ENCODE peak calls at places on chromosomes 3 and 15, in four cellular contexts. One of them, this sample, is unnamed.

GRCh38 chr3:192449036-192449435 is 278.3 kb downstream of the FGF12 start:
- DNase-seq in cardiac fibroblast: peak
- DNase-seq in stomach: no peak
- DNase-seq in HCT116: no peak
- DNase-seq in this sample: peak

GRCh38 chr3:164132878-164133277 is 945.4 kb downstream of the SI start:
- DNase-seq in stomach: no peak
- DNase-seq in cardiac fibroblast: no peak
- DNase-seq in HCT116: no peak
- DNase-seq in this sample: no peak

GRCh38 chr15:36577082-36577481 is 2.3 kb upstream of the CDIN1 start:
- DNase-seq in HCT116: no peak
- DNase-seq in stomach: no peak
- DNase-seq in cardiac fibroblast: no peak
- DNase-seq in this sample: no peak

GRCh38 chr3:32872487-32873382 is 54.9 kb downstream of the TRIM71 start:
- DNase-seq in HCT116: no peak
- DNase-seq in stomach: peak
- DNase-seq in cardiac fibroblast: no peak
- DNase-seq in this sample: peak

GRCh38 chr15:53434174-53434678 is 325.2 kb downstream of the WDR72 start:
- DNase-seq in HCT116: no peak
- DNase-seq in stomach: no peak
- DNase-seq in cardiac fibroblast: no peak
- DNase-seq in this sample: no peak

GRCh38 chr3:78148986-78149717 is 1109.3 kb downstream of the ROBO2 start:
- DNase-seq in HCT116: no peak
- DNase-seq in stomach: no peak
- DNase-seq in cardiac fibroblast: no peak
- DNase-seq in this sample: no peak

GRCh38 chr3:45211466-45212094 is 14.5 kb downstream of the TMEM158 start:
- DNase-seq in cardiac fibroblast: no peak
- DNase-seq in HCT116: no peak
- DNase-seq in stomach: no peak
- DNase-seq in this sample: peak

GRCh38 chr15:78223396-78224023 is 10.9 kb downstream of the ACSBG1 start:
- DNase-seq in HCT116: no peak
- DNase-seq in stomach: no peak
- DNase-seq in cardiac fibroblast: no peak
- DNase-seq in this sample: peak

GRCh38 chr3:50671331-50671730 is 3.4 kb upstream of the DOCK3 start:
- DNase-seq in HCT116: peak
- DNase-seq in cardiac fibroblast: peak
- DNase-seq in stomach: no peak
- DNase-seq in this sample: peak

GRCh38 chr3:136114421-136114820 is 81.7 kb downstream of the MSL2 start:
- DNase-seq in stomach: no peak
- DNase-seq in cardiac fibroblast: no peak
- DNase-seq in HCT116: no peak
- DNase-seq in this sample: no peak

GRCh38 chr3:152126260-152126659 is 142.5 kb upstream of the MBNL1 start:
- DNase-seq in HCT116: no peak
- DNase-seq in cardiac fibroblast: peak
- DNase-seq in stomach: no peak
- DNase-seq in this sample: peak

GRCh38 chr15:85443593-85444328 is 63.4 kb downstream of the AKAP13 start:
- DNase-seq in cardiac fibroblast: peak
- DNase-seq in HCT116: peak
- DNase-seq in stomach: no peak
- DNase-seq in this sample: peak

GRCh38 chr3:58009749-58010535 is 1.7 kb downstream of the FLNB start:
- DNase-seq in HCT116: no peak
- DNase-seq in stomach: peak
- DNase-seq in cardiac fibroblast: no peak
- DNase-seq in this sample: no peak

GRCh38 chr3:43257850-43258249 is 28.5 kb upstream of the SNRK start:
- DNase-seq in stomach: no peak
- DNase-seq in cardiac fibroblast: no peak
- DNase-seq in HCT116: no peak
- DNase-seq in this sample: no peak

GRCh38 chr15:99324082-99324620 is 72.9 kb downstream of the LRRC28 start:
- DNase-seq in stomach: no peak
- DNase-seq in HCT116: peak
- DNase-seq in cardiac fibroblast: peak
- DNase-seq in this sample: peak

GRCh38 chr15:90019611-90020010 is 18.5 kb downstream of the ZNF710 start:
- DNase-seq in stomach: no peak
- DNase-seq in cardiac fibroblast: no peak
- DNase-seq in HCT116: no peak
- DNase-seq in this sample: no peak
- H3K4me3 ChIP-seq in stomach: no peak
- H3K4me3 ChIP-seq in cardiac fibroblast: no peak
- H3K4me3 ChIP-seq in HCT116: no peak
- H3K4me3 ChIP-seq in this sample: no peak

GRCh38 chr3:123287051-123287961 is 85.6 kb downstream of the SEC22A start:
- DNase-seq in HCT116: no peak
- DNase-seq in cardiac fibroblast: no peak
- DNase-seq in stomach: no peak
- DNase-seq in this sample: no peak

GRCh38 chr3:123285479-123285878 is 83.7 kb downstream of the SEC22A start:
- DNase-seq in stomach: no peak
- DNase-seq in HCT116: no peak
- DNase-seq in cardiac fibroblast: no peak
- DNase-seq in this sample: no peak

GRCh38 chr3:123285066-123285465 is 83.3 kb downstream of the SEC22A start:
- DNase-seq in cardiac fibroblast: no peak
- DNase-seq in stomach: no peak
- DNase-seq in HCT116: no peak
- DNase-seq in this sample: no peak

GRCh38 chr3:123285931-123286307 is 84.2 kb downstream of the SEC22A start:
- DNase-seq in stomach: no peak
- DNase-seq in HCT116: no peak
- DNase-seq in cardiac fibroblast: no peak
- DNase-seq in this sample: no peak

DNA sequence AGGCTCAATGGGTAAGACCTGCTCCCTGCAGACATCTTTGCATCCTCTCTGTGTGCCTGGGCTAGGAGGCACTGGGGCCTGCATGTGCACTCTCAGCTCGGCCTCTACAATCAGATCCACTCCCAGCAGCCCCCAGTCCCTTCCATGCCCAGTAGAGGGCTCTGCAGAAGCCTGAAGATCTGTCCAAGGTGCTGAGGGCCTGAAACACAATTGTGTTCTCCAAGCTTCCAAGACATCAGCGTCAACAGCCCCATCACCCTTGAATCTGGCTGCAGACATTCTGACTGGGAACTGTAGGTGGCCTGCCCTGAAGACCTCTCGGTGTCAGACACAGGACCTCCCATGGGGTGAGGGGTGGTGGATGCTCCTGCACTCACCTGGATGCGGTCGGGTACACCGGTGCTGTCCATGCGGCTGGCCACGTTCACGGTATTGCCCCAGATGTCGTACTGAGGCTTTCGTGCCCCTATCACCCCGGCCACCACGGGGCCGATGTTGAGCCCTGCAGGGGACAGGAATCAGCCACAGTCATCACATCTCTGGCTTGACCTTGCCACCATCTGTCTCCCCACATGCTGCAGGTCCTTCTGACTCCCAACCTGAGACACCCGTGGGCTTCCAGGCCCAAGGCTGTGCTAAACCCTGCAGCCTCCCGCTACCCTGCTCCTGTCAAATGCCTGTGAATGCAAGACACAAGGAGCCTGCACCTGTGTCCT is 84.7 kb downstream of the SEC22A start:
- DNase-seq in HCT116: peak
- DNase-seq in stomach: no peak
- DNase-seq in cardiac fibroblast: peak
- DNase-seq in this sample: peak
- TF ChIP-seq CTCF in HCT116: peak
- TF ChIP-seq CTCF in stomach: no peak
- TF ChIP-seq CTCF in cardiac fibroblast: peak
- TF ChIP-seq CTCF in this sample: peak

GRCh38 chr3:14423197-14423743 is 20.9 kb downstream of the SLC6A6 start:
- DNase-seq in stomach: peak
- DNase-seq in cardiac fibroblast: peak
- DNase-seq in HCT116: no peak
- DNase-seq in this sample: no peak
- H3K4me3 ChIP-seq in stomach: no peak
- H3K4me3 ChIP-seq in cardiac fibroblast: no peak
- H3K4me3 ChIP-seq in HCT116: no peak
- H3K4me3 ChIP-seq in this sample: no peak

DNA sequence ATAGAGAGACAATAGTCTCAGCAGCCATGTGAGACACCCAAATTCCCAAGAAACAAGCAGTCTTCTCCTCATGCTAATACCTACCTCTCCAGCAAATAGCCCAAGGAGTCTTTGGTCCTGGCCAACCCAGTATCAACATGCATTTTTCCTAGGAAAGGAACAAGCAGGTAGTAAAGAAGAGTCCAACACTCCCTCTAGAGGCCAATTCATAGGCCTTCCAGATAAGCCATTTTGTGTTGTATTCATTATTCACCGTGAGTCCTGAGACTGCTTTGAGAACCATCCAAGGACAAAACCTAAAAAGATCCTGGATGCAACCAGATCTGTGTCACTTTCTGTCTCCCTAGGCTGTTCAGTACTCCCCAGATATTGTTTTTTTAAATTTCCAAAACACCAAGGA is 63.6 kb upstream of the SNTN start:
- DNase-seq in stomach: no peak
- DNase-seq in cardiac fibroblast: no peak
- DNase-seq in HCT116: no peak
- DNase-seq in this sample: no peak
- TF ChIP-seq CTCF in stomach: no peak
- TF ChIP-seq CTCF in cardiac fibroblast: no peak
- TF ChIP-seq CTCF in HCT116: peak
- TF ChIP-seq CTCF in this sample: no peak

GRCh38 chr15:45112592-45113379 is 1.2 kb downstream of the DUOX2 start:
- DNase-seq in HCT116: no peak
- DNase-seq in stomach: no peak
- DNase-seq in cardiac fibroblast: no peak
- DNase-seq in this sample: no peak
- H3K4me3 ChIP-seq in HCT116: no peak
- H3K4me3 ChIP-seq in stomach: peak
- H3K4me3 ChIP-seq in cardiac fibroblast: no peak
- H3K4me3 ChIP-seq in this sample: no peak

GRCh38 chr3:148459931-148460513 is 237.7 kb upstream of the AGTR1 start:
- DNase-seq in stomach: no peak
- DNase-seq in HCT116: peak
- DNase-seq in cardiac fibroblast: peak
- DNase-seq in this sample: peak
- TF ChIP-seq CTCF in stomach: no peak
- TF ChIP-seq CTCF in HCT116: peak
- TF ChIP-seq CTCF in cardiac fibroblast: peak
- TF ChIP-seq CTCF in this sample: peak

GRCh38 chr3:141312359-141313090 is 55.8 kb upstream of the ZBTB38 start:
- DNase-seq in stomach: no peak
- DNase-seq in cardiac fibroblast: no peak
- DNase-seq in HCT116: no peak
- DNase-seq in this sample: no peak
- H3K4me3 ChIP-seq in stomach: peak
- H3K4me3 ChIP-seq in cardiac fibroblast: peak
- H3K4me3 ChIP-seq in HCT116: peak
- H3K4me3 ChIP-seq in this sample: peak

DNA sequence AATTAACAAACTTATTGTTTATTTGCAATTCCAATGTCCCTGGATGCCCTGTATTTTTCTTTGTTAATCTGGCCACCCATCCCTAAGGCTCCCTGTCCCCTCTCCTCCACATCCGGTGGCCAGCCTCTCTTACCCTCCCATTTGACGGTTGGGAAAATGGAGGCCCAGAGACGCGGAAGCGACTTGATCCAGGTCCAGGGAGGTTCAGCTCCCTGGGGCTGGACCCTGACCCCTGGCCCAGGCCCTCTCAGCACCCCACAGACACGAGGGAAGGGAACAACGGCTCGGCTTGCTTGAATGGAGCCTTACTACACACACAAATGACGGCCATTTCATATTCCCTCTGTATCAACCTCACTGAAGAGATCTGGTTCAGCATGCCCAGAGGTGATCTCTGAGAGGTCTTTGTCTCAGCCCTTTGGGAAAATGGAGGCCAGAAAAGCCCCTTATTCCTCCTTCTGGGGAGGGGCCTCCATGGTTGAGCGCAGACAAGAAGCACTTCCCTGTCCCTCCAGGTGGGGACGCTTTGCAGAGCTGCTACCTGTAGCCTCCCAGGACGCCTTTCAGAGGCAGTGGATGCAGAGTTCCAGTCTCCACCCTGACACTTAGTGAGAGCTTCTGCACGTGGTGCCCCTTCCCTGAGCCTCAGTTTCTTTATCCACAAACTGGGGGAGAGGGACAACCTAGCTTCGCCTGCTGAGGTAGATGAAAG is 82.1 kb downstream of the ATP2B2 start:
- DNase-seq in cardiac fibroblast: no peak
- DNase-seq in HCT116: no peak
- DNase-seq in stomach: no peak
- DNase-seq in this sample: no peak
- TF ChIP-seq CTCF in cardiac fibroblast: no peak
- TF ChIP-seq CTCF in HCT116: no peak
- TF ChIP-seq CTCF in stomach: no peak
- TF ChIP-seq CTCF in this sample: no peak

GRCh38 chr15:47184405-47185221 is 532.7 kb upstream of the SEMA6D start:
- DNase-seq in cardiac fibroblast: peak
- DNase-seq in HCT116: no peak
- DNase-seq in stomach: no peak
- DNase-seq in this sample: peak

GRCh38 chr15:47186071-47186470 is 531.2 kb upstream of the SEMA6D start:
- DNase-seq in cardiac fibroblast: no peak
- DNase-seq in HCT116: no peak
- DNase-seq in stomach: no peak
- DNase-seq in this sample: no peak

GRCh38 chr15:47182818-47183217 is 534.5 kb upstream of the SEMA6D start:
- DNase-seq in stomach: no peak
- DNase-seq in cardiac fibroblast: no peak
- DNase-seq in HCT116: no peak
- DNase-seq in this sample: no peak

GRCh38 chr15:47185222-47185800 is 532.0 kb upstream of the SEMA6D start:
- DNase-seq in cardiac fibroblast: peak
- DNase-seq in stomach: no peak
- DNase-seq in HCT116: no peak
- DNase-seq in this sample: no peak

GRCh38 chr15:47184003-47184404 is 533.3 kb upstream of the SEMA6D start:
- DNase-seq in HCT116: no peak
- DNase-seq in stomach: no peak
- DNase-seq in cardiac fibroblast: no peak
- DNase-seq in this sample: no peak
- H3K4me3 ChIP-seq in HCT116: no peak
- H3K4me3 ChIP-seq in stomach: peak
- H3K4me3 ChIP-seq in cardiac fibroblast: peak
- H3K4me3 ChIP-seq in this sample: peak